ENCODE peak calls at places on chromosomes 7 and 10, in ten cellular contexts. S, Q, J, W, D, A, R, T, G and L are unnamed samples.

GRCh38 chr7:102268635-102269034 is 18.0 kb upstream of the SH2B2 start:
- DNase-seq in S (no peak), Q (no peak), J (no peak), W (no peak), D (no peak), A (no peak), R (no peak), T (no peak), G (no peak), L (no peak)

GRCh38 chr7:135386776-135387175 is 123.1 kb downstream of the CNOT4 start:
- DNase-seq in S (no peak), Q (no peak), J (no peak), W (no peak), D (peak; percentile 23), A (no peak), R (no peak), T (no peak), G (no peak), L (no peak)

GRCh38 chr10:6174201-6174874 is 28.4 kb upstream of the PFKFB3 start:
- DNase-seq in S (no peak), Q (no peak), J (no peak), W (no peak), D (no peak), A (no peak), R (no peak), T (no peak), G (no peak), L (no peak)

GRCh38 chr10:30436688-30437038 is 2.7 kb downstream of the MAP3K8 start:
- DNase-seq in S (no peak), Q (no peak), J (no peak), W (no peak), D (no peak), A (no peak), R (no peak), T (no peak), G (no peak), L (no peak)

GRCh38 chr7:96321670-96322372 is at the start of gene SLC25A13:
- DNase-seq in S (peak; percentile 60), Q (peak; percentile 91), J (peak; percentile 65), W (peak; percentile 97), D (peak; percentile 58), A (peak; percentile 91), R (peak; percentile 51), T (peak; percentile 56), G (peak; percentile 94), L (peak; percentile 66)

GRCh38 chr10:83983578-83984255 is 155.6 kb upstream of the GHITM start:
- DNase-seq in S (no peak), Q (peak; percentile 64), J (no peak), W (no peak), D (peak; percentile 50), A (no peak), R (peak; percentile 76), T (no peak), G (peak; percentile 42), L (no peak)

GRCh38 chr7:44971188-44971907 is 7.5 kb downstream of the MYO1G start:
- DNase-seq in S (no peak), Q (no peak), J (no peak), W (peak; percentile 70), D (no peak), A (no peak), R (no peak), T (no peak), G (no peak), L (no peak)

GRCh38 chr10:36640626-36641025 is 484.8 kb upstream of the ANKRD30A start:
- DNase-seq in S (no peak), Q (no peak), J (no peak), W (no peak), D (no peak), A (no peak), R (no peak), T (no peak), G (no peak), L (no peak)

GRCh38 chr10:34489973-34490372 is 325.1 kb downstream of the PARD3 start:
- DNase-seq in S (no peak), Q (no peak), J (peak; percentile 35), W (no peak), D (no peak), A (no peak), R (no peak), T (peak; percentile 30), G (peak; percentile 40), L (no peak)